ENCODE peak calls at places on chromosomes 3 and 15, in four cellular contexts. One of them, this sample, is unnamed.
A peak's percentile ranks its signal among the peaks of the same experiment; 100 is the strongest.

GRCh38 chr3:123683755-123684154 is 98.9 kb upstream of the HACD2 start:
- DNase-seq in stimulated activated CD4-positive, alpha-beta T cell treated with anti-CD3 and anti-CD28 coated beads, Interleukin-4, amount 100 ng/mL, for 4 hours: no peak
- DNase-seq in posterior vena cava: no peak
- DNase-seq in NCI-H1417: no peak
- DNase-seq in this sample: no peak

GRCh38 chr15:51094606-51095569 is at the start of gene TNFAIP8L3:
- DNase-seq in stimulated activated CD4-positive, alpha-beta T cell treated with anti-CD3 and anti-CD28 coated beads, Interleukin-4, amount 100 ng/mL, for 4 hours: no peak
- DNase-seq in posterior vena cava: peak; percentile 87
- DNase-seq in NCI-H1417: peak; percentile 31
- DNase-seq in this sample: peak; percentile 10

GRCh38 chr3:16286672-16287604 is 21.9 kb downstream of the OXNAD1 start:
- DNase-seq in NCI-H1417: no peak
- DNase-seq in stimulated activated CD4-positive, alpha-beta T cell treated with anti-CD3 and anti-CD28 coated beads, Interleukin-4, amount 100 ng/mL, for 4 hours: no peak
- DNase-seq in posterior vena cava: no peak
- DNase-seq in this sample: no peak

GRCh38 chr15:33293619-33294309 is 17.0 kb upstream of the RYR3 start:
- DNase-seq in posterior vena cava: no peak
- DNase-seq in stimulated activated CD4-positive, alpha-beta T cell treated with anti-CD3 and anti-CD28 coated beads, Interleukin-4, amount 100 ng/mL, for 4 hours: no peak
- DNase-seq in NCI-H1417: no peak
- DNase-seq in this sample: no peak

GRCh38 chr3:22704571-22705354 is 498.4 kb upstream of the UBE2E2 start:
- DNase-seq in stimulated activated CD4-positive, alpha-beta T cell treated with anti-CD3 and anti-CD28 coated beads, Interleukin-4, amount 100 ng/mL, for 4 hours: no peak
- DNase-seq in posterior vena cava: no peak
- DNase-seq in NCI-H1417: peak; percentile 2
- DNase-seq in this sample: no peak

GRCh38 chr15:33789141-33789540 is 179.2 kb upstream of the CHRM5 start:
- DNase-seq in NCI-H1417: no peak
- DNase-seq in posterior vena cava: no peak
- DNase-seq in stimulated activated CD4-positive, alpha-beta T cell treated with anti-CD3 and anti-CD28 coated beads, Interleukin-4, amount 100 ng/mL, for 4 hours: no peak
- DNase-seq in this sample: no peak

GRCh38 chr3:187263270-187263669 is 28.3 kb downstream of the MASP1 start:
- DNase-seq in NCI-H1417: no peak
- DNase-seq in stimulated activated CD4-positive, alpha-beta T cell treated with anti-CD3 and anti-CD28 coated beads, Interleukin-4, amount 100 ng/mL, for 4 hours: no peak
- DNase-seq in posterior vena cava: no peak
- DNase-seq in this sample: no peak

GRCh38 chr3:96813820-96814580 is 394 bp upstream of the EPHA6 start:
- DNase-seq in NCI-H1417: peak; percentile 82
- DNase-seq in stimulated activated CD4-positive, alpha-beta T cell treated with anti-CD3 and anti-CD28 coated beads, Interleukin-4, amount 100 ng/mL, for 4 hours: no peak
- DNase-seq in posterior vena cava: peak; percentile 80
- DNase-seq in this sample: peak; percentile 50

GRCh38 chr15:62886431-62887071 is 156.0 kb upstream of the TPM1 start:
- DNase-seq in stimulated activated CD4-positive, alpha-beta T cell treated with anti-CD3 and anti-CD28 coated beads, Interleukin-4, amount 100 ng/mL, for 4 hours: no peak
- DNase-seq in posterior vena cava: no peak
- DNase-seq in NCI-H1417: peak; percentile 67
- DNase-seq in this sample: peak; percentile 25

GRCh38 chr15:42744200-42744599 is 7.3 kb upstream of the CDAN1 start:
- DNase-seq in stimulated activated CD4-positive, alpha-beta T cell treated with anti-CD3 and anti-CD28 coated beads, Interleukin-4, amount 100 ng/mL, for 4 hours: no peak
- DNase-seq in NCI-H1417: no peak
- DNase-seq in posterior vena cava: no peak
- DNase-seq in this sample: no peak

GRCh38 chr3:11582123-11582968 is 61.4 kb downstream of the VGLL4 start:
- DNase-seq in NCI-H1417: no peak
- DNase-seq in stimulated activated CD4-positive, alpha-beta T cell treated with anti-CD3 and anti-CD28 coated beads, Interleukin-4, amount 100 ng/mL, for 4 hours: no peak
- DNase-seq in posterior vena cava: no peak
- DNase-seq in this sample: no peak

GRCh38 chr15:89051875-89052274 is 36.4 kb upstream of the ABHD2 start:
- DNase-seq in NCI-H1417: no peak
- DNase-seq in posterior vena cava: no peak
- DNase-seq in stimulated activated CD4-positive, alpha-beta T cell treated with anti-CD3 and anti-CD28 coated beads, Interleukin-4, amount 100 ng/mL, for 4 hours: no peak
- DNase-seq in this sample: no peak

GRCh38 chr15:60745469-60745971 is 266.6 kb upstream of the ICE2 start:
- DNase-seq in posterior vena cava: peak; percentile 87
- DNase-seq in NCI-H1417: no peak
- DNase-seq in stimulated activated CD4-positive, alpha-beta T cell treated with anti-CD3 and anti-CD28 coated beads, Interleukin-4, amount 100 ng/mL, for 4 hours: no peak
- DNase-seq in this sample: no peak

GRCh38 chr3:58306662-58307286 is 454 bp downstream of the HTD2 start:
- DNase-seq in NCI-H1417: peak; percentile 52
- DNase-seq in posterior vena cava: no peak
- DNase-seq in stimulated activated CD4-positive, alpha-beta T cell treated with anti-CD3 and anti-CD28 coated beads, Interleukin-4, amount 100 ng/mL, for 4 hours: peak; percentile 10
- DNase-seq in this sample: no peak

GRCh38 chr3:162525791-162526190 is 1029.2 kb downstream of the OTOL1 start:
- DNase-seq in NCI-H1417: no peak
- DNase-seq in stimulated activated CD4-positive, alpha-beta T cell treated with anti-CD3 and anti-CD28 coated beads, Interleukin-4, amount 100 ng/mL, for 4 hours: no peak
- DNase-seq in posterior vena cava: no peak
- DNase-seq in this sample: no peak

GRCh38 chr3:140467104-140467577 is 210.7 kb upstream of the TRIM42 start:
- DNase-seq in NCI-H1417: no peak
- DNase-seq in stimulated activated CD4-positive, alpha-beta T cell treated with anti-CD3 and anti-CD28 coated beads, Interleukin-4, amount 100 ng/mL, for 4 hours: no peak
- DNase-seq in posterior vena cava: no peak
- DNase-seq in this sample: no peak

GRCh38 chr3:861721-862120 is 231.1 kb upstream of the CNTN6 start:
- DNase-seq in NCI-H1417: no peak
- DNase-seq in stimulated activated CD4-positive, alpha-beta T cell treated with anti-CD3 and anti-CD28 coated beads, Interleukin-4, amount 100 ng/mL, for 4 hours: no peak
- DNase-seq in posterior vena cava: no peak
- DNase-seq in this sample: no peak

GRCh38 chr3:27544372-27544865 is 60.2 kb upstream of the SLC4A7 start:
- DNase-seq in NCI-H1417: no peak
- DNase-seq in stimulated activated CD4-positive, alpha-beta T cell treated with anti-CD3 and anti-CD28 coated beads, Interleukin-4, amount 100 ng/mL, for 4 hours: no peak
- DNase-seq in posterior vena cava: no peak
- DNase-seq in this sample: no peak

GRCh38 chr3:58793052-58793451 is 126.5 kb upstream of the FAM3D start:
- DNase-seq in NCI-H1417: no peak
- DNase-seq in stimulated activated CD4-positive, alpha-beta T cell treated with anti-CD3 and anti-CD28 coated beads, Interleukin-4, amount 100 ng/mL, for 4 hours: no peak
- DNase-seq in posterior vena cava: no peak
- DNase-seq in this sample: no peak

GRCh38 chr15:76199106-76200082 is 111.9 kb downstream of the ETFA start:
- DNase-seq in posterior vena cava: peak; percentile 93
- DNase-seq in stimulated activated CD4-positive, alpha-beta T cell treated with anti-CD3 and anti-CD28 coated beads, Interleukin-4, amount 100 ng/mL, for 4 hours: no peak
- DNase-seq in NCI-H1417: no peak
- DNase-seq in this sample: no peak

GRCh38 chr3:175111036-175111435 is 251.9 kb downstream of the NAALADL2 start:
- DNase-seq in NCI-H1417: no peak
- DNase-seq in posterior vena cava: no peak
- DNase-seq in stimulated activated CD4-positive, alpha-beta T cell treated with anti-CD3 and anti-CD28 coated beads, Interleukin-4, amount 100 ng/mL, for 4 hours: no peak
- DNase-seq in this sample: no peak

GRCh38 chr3:141051641-141052569 is 758 bp downstream of the SPSB4 start:
- DNase-seq in NCI-H1417: peak; percentile 74
- DNase-seq in stimulated activated CD4-positive, alpha-beta T cell treated with anti-CD3 and anti-CD28 coated beads, Interleukin-4, amount 100 ng/mL, for 4 hours: no peak
- DNase-seq in posterior vena cava: no peak
- DNase-seq in this sample: peak; percentile 40

GRCh38 chr3:149970716-149971402 is at the start of gene PFN2:
- DNase-seq in stimulated activated CD4-positive, alpha-beta T cell treated with anti-CD3 and anti-CD28 coated beads, Interleukin-4, amount 100 ng/mL, for 4 hours: peak; percentile 52
- DNase-seq in posterior vena cava: peak; percentile 89
- DNase-seq in NCI-H1417: peak; percentile 97
- DNase-seq in this sample: peak; percentile 95

GRCh38 chr3:66490214-66490613 is 10.6 kb downstream of the LRIG1 start:
- DNase-seq in stimulated activated CD4-positive, alpha-beta T cell treated with anti-CD3 and anti-CD28 coated beads, Interleukin-4, amount 100 ng/mL, for 4 hours: no peak
- DNase-seq in NCI-H1417: no peak
- DNase-seq in posterior vena cava: no peak
- DNase-seq in this sample: no peak

GRCh38 chr15:40449275-40449674 is 8.5 kb downstream of the BAHD1 start:
- DNase-seq in posterior vena cava: no peak
- DNase-seq in NCI-H1417: no peak
- DNase-seq in stimulated activated CD4-positive, alpha-beta T cell treated with anti-CD3 and anti-CD28 coated beads, Interleukin-4, amount 100 ng/mL, for 4 hours: no peak
- DNase-seq in this sample: no peak

GRCh38 chr3:128456776-128457715 is 9.6 kb downstream of the DNAJB8 start:
- DNase-seq in stimulated activated CD4-positive, alpha-beta T cell treated with anti-CD3 and anti-CD28 coated beads, Interleukin-4, amount 100 ng/mL, for 4 hours: no peak
- DNase-seq in posterior vena cava: no peak
- DNase-seq in NCI-H1417: peak; percentile 69
- DNase-seq in this sample: no peak

GRCh38 chr3:138364356-138365252 is 16.2 kb downstream of the MRAS start:
- DNase-seq in NCI-H1417: no peak
- DNase-seq in stimulated activated CD4-positive, alpha-beta T cell treated with anti-CD3 and anti-CD28 coated beads, Interleukin-4, amount 100 ng/mL, for 4 hours: no peak
- DNase-seq in posterior vena cava: peak; percentile 72
- DNase-seq in this sample: no peak

GRCh38 chr3:19885468-19885867 is 48.5 kb downstream of the EFHB start:
- DNase-seq in posterior vena cava: no peak
- DNase-seq in NCI-H1417: peak; percentile 8
- DNase-seq in stimulated activated CD4-positive, alpha-beta T cell treated with anti-CD3 and anti-CD28 coated beads, Interleukin-4, amount 100 ng/mL, for 4 hours: no peak
- DNase-seq in this sample: peak; percentile 4

GRCh38 chr15:80835338-80835737 is 56.2 kb downstream of the CEMIP start:
- DNase-seq in posterior vena cava: no peak
- DNase-seq in stimulated activated CD4-positive, alpha-beta T cell treated with anti-CD3 and anti-CD28 coated beads, Interleukin-4, amount 100 ng/mL, for 4 hours: no peak
- DNase-seq in NCI-H1417: no peak
- DNase-seq in this sample: no peak

GRCh38 chr15:66923438-66923881 is 141.9 kb upstream of the SMAD3 start:
- DNase-seq in posterior vena cava: peak; percentile 63
- DNase-seq in stimulated activated CD4-positive, alpha-beta T cell treated with anti-CD3 and anti-CD28 coated beads, Interleukin-4, amount 100 ng/mL, for 4 hours: peak; percentile 7
- DNase-seq in NCI-H1417: peak; percentile 13
- DNase-seq in this sample: no peak

GRCh38 chr15:98946301-98947255 is 61.0 kb downstream of the PGPEP1L start:
- DNase-seq in posterior vena cava: no peak
- DNase-seq in NCI-H1417: no peak
- DNase-seq in stimulated activated CD4-positive, alpha-beta T cell treated with anti-CD3 and anti-CD28 coated beads, Interleukin-4, amount 100 ng/mL, for 4 hours: no peak
- DNase-seq in this sample: no peak

GRCh38 chr3:188796122-188796631 is 375.6 kb upstream of the TPRG1 start:
- DNase-seq in stimulated activated CD4-positive, alpha-beta T cell treated with anti-CD3 and anti-CD28 coated beads, Interleukin-4, amount 100 ng/mL, for 4 hours: no peak
- DNase-seq in NCI-H1417: no peak
- DNase-seq in posterior vena cava: no peak
- DNase-seq in this sample: no peak

GRCh38 chr3:37229291-37229690 is 54.9 kb upstream of the LRRFIP2 start:
- DNase-seq in posterior vena cava: no peak
- DNase-seq in NCI-H1417: no peak
- DNase-seq in stimulated activated CD4-positive, alpha-beta T cell treated with anti-CD3 and anti-CD28 coated beads, Interleukin-4, amount 100 ng/mL, for 4 hours: no peak
- DNase-seq in this sample: no peak

GRCh38 chr3:37129871-37130270 is 44.5 kb downstream of the LRRFIP2 start:
- DNase-seq in stimulated activated CD4-positive, alpha-beta T cell treated with anti-CD3 and anti-CD28 coated beads, Interleukin-4, amount 100 ng/mL, for 4 hours: no peak
- DNase-seq in posterior vena cava: no peak
- DNase-seq in NCI-H1417: no peak
- DNase-seq in this sample: no peak

GRCh38 chr3:95319921-95320494 is 1257.1 kb downstream of the NSUN3 start:
- DNase-seq in stimulated activated CD4-positive, alpha-beta T cell treated with anti-CD3 and anti-CD28 coated beads, Interleukin-4, amount 100 ng/mL, for 4 hours: no peak
- DNase-seq in NCI-H1417: no peak
- DNase-seq in posterior vena cava: no peak
- DNase-seq in this sample: no peak

GRCh38 chr3:107651782-107652181 is 129.0 kb downstream of the BBX start:
- DNase-seq in NCI-H1417: no peak
- DNase-seq in stimulated activated CD4-positive, alpha-beta T cell treated with anti-CD3 and anti-CD28 coated beads, Interleukin-4, amount 100 ng/mL, for 4 hours: no peak
- DNase-seq in posterior vena cava: no peak
- DNase-seq in this sample: no peak

GRCh38 chr3:105730973-105731372 is 137.8 kb downstream of the CBLB start:
- DNase-seq in posterior vena cava: no peak
- DNase-seq in stimulated activated CD4-positive, alpha-beta T cell treated with anti-CD3 and anti-CD28 coated beads, Interleukin-4, amount 100 ng/mL, for 4 hours: no peak
- DNase-seq in NCI-H1417: no peak
- DNase-seq in this sample: no peak

GRCh38 chr3:133464573-133464972 is 64.7 kb downstream of the BFSP2 start:
- DNase-seq in NCI-H1417: peak; percentile 70
- DNase-seq in posterior vena cava: no peak
- DNase-seq in stimulated activated CD4-positive, alpha-beta T cell treated with anti-CD3 and anti-CD28 coated beads, Interleukin-4, amount 100 ng/mL, for 4 hours: no peak
- DNase-seq in this sample: peak; percentile 81

GRCh38 chr3:185327052-185327451 is 35.9 kb upstream of the MAP3K13 start:
- DNase-seq in NCI-H1417: no peak
- DNase-seq in posterior vena cava: no peak
- DNase-seq in stimulated activated CD4-positive, alpha-beta T cell treated with anti-CD3 and anti-CD28 coated beads, Interleukin-4, amount 100 ng/mL, for 4 hours: no peak
- DNase-seq in this sample: no peak